ENCODE peak calls at places on chromosomes 1 and 21, in four cellular contexts. E, F, Q and X are unnamed samples.

GRCh38 chr1:111208921-111209320 is 8.5 kb upstream of the DENND2D start:
- DNase-seq in Q (no peak), F (no peak), E (no peak), X (no peak)

GRCh38 chr1:246497331-246497915 is 9.7 kb downstream of the SMYD3 start:
- DNase-seq in F (peak), Q (peak), E (peak), X (no peak)

GRCh38 chr1:199405634-199406196 is 621.8 kb upstream of the NR5A2 start:
- DNase-seq in F (no peak), Q (no peak), E (no peak), X (no peak)

GRCh38 chr1:6490181-6491075 is 1.0 kb downstream of the PLEKHG5 start:
- DNase-seq in Q (peak), F (peak), E (no peak), X (no peak)

GRCh38 chr21:32456497-32456918 is 44.0 kb downstream of the EVA1C start:
- DNase-seq in F (no peak), E (no peak), Q (no peak), X (no peak)

GRCh38 chr1:59689741-59690140 is 125.0 kb upstream of the HOOK1 start:
- DNase-seq in Q (no peak), E (no peak), F (no peak), X (no peak)

GRCh38 chr21:32382108-32382601 is 10.7 kb downstream of the URB1 start:
- DNase-seq in E (peak), F (no peak), Q (no peak), X (no peak)

GRCh38 chr1:53799141-53799540 is 39.0 kb downstream of the NDC1 start:
- DNase-seq in E (no peak), F (no peak), Q (no peak), X (no peak)

GRCh38 chr1:181398544-181398943 is 84.8 kb upstream of the CACNA1E start:
- DNase-seq in Q (no peak), E (no peak), F (peak), X (no peak)

GRCh38 chr1:113190078-113190477 is 117.1 kb downstream of the LRIG2 start:
- DNase-seq in Q (no peak), E (no peak), F (no peak), X (no peak)

GRCh38 chr1:206647224-206647623 is 11.9 kb downstream of the DYRK3 start:
- DNase-seq in E (no peak), F (no peak), Q (no peak), X (no peak)

GRCh38 chr21:43986544-43987451 is 25.3 kb upstream of the TRAPPC10 start:
- DNase-seq in Q (peak), E (no peak), F (no peak), X (no peak)

GRCh38 chr1:155113450-155113985 is 14.2 kb upstream of the EFNA1 start:
- DNase-seq in F (peak), Q (no peak), E (no peak), X (no peak)

GRCh38 chr1:27961646-27962221 is 2.0 kb downstream of the XKR8 start:
- DNase-seq in Q (peak), F (no peak), E (no peak), X (no peak)

GRCh38 chr21:29812947-29813346 is 126.8 kb downstream of the GRIK1 start:
- DNase-seq in F (no peak), Q (no peak), E (no peak), X (no peak)

GRCh38 chr21:33374080-33374873 is 28.9 kb upstream of the IFNGR2 start:
- DNase-seq in F (peak), Q (peak), E (no peak), X (no peak)

GRCh38 chr1:243320224-243320623 is 64.4 kb downstream of the SDCCAG8 start:
- DNase-seq in F (no peak), Q (no peak), E (no peak), X (no peak)

GRCh38 chr1:89566761-89567174 is 42.1 kb downstream of the LRRC8B start:
- DNase-seq in F (no peak), E (no peak), Q (peak), X (no peak)

GRCh38 chr1:38555130-38555529 is 304.4 kb downstream of the RRAGC start:
- DNase-seq in Q (no peak), E (no peak), F (no peak), X (no peak)

GRCh38 chr1:2072109-2072806 is 22.0 kb downstream of the PRKCZ start:
- DNase-seq in F (no peak), E (no peak), Q (peak), X (no peak)

GRCh38 chr1:183272390-183272801 is 86.3 kb downstream of the LAMC2 start:
- DNase-seq in F (no peak), E (peak), Q (no peak), X (no peak)

GRCh38 chr1:94875794-94876193 is 51.1 kb downstream of the CNN3 start:
- DNase-seq in Q (no peak), E (no peak), F (peak), X (no peak)

GRCh38 chr1:62891961-62892562 is 108.1 kb downstream of the ATG4C start:
- DNase-seq in Q (no peak), F (no peak), E (no peak), X (no peak)

DNA sequence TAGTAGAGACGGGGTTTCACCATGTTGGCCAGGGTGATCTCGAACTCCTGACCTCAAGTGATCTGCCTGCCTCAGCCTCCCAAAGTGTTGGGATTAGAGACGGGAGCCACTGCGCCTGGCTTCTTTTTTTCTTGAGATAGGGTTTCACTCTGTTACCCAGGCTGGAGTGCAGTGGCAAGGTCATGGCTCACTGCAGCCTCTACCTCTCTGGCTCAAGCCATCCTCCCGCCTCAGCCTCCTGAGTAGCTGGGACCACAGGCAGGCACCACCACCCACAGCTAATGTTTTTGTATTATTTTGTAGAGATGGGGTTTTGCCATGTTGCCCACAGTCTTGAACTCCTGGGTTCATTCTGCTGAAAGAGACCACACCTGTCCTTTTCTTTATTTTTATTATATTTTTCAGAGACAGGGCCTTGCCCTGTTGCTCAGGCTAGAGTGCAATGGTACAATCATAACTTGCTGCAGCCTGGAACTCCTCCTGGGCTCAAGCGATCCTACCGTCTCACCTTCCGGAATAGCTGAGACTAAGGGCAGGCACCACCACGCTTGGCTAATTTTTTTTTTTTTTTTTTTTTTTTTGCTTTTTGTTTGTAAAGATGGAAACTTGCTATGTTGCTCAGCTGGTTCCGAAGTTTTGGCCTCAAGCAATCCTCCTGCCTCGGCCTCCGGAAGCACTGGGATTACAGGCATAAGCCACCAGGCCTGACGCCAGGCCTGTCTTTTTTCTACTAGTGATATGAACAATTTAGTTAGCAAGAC is 3.1 kb downstream of the LMNA start:
- DNase-seq in F (no peak), Q (no peak), E (no peak), X (no peak)
- H3K4me3 ChIP-seq in F (no peak), Q (no peak), E (peak), X (peak)

DNA sequence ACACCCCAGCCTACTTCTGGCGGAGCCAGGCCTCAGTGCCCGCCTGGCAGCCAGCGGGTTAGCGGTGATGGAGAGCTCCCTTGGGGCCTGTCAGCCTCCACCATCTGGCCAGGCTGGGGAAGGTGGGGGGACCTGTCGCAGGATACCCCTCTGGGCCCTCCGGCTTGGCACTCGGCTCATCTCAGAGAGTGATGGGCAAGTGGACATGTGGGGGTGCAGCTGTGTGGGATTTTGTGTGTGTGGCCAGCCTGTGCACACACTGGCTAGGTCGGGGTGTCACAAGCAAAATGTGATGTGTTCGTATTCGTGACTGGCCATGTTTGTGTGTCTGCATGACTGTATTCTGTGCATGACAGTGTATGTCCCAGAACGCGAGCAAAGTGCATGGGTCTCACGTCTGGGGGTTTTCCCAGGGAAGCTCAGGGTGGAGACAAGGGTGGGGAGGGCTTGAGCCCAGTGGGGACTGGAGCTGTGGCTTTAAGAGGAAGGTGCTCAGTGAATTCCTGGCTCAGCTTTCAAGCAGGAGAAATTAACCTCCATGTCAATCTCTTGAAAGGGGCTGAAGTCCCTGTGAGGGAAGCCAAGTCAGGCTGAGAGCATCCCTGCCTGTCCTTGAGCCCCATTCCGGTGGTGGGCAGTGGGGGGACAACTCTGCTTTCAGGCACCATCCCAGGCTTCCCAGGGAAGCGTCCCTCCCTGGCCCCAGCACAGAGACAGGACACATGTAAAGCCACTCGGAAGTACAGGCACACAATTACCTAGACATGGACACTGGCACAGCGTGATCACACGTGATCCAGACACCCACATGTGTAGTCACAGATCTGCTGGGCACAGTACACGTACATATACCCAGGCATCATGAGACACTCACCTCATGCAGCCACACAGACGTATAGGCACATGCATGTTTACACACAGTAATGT is 21.1 kb upstream of the ADGRB2 start:
- DNase-seq in E (no peak), Q (peak), F (peak), X (peak)
- H3K4me3 ChIP-seq in E (no peak), Q (no peak), F (no peak), X (no peak)

GRCh38 chr1:209873067-209873810 is 45.5 kb downstream of the UTP25 start:
- DNase-seq in E (no peak), Q (no peak), F (no peak), X (no peak)
- H3K4me3 ChIP-seq in E (no peak), Q (no peak), F (no peak), X (no peak)

GRCh38 chr1:23562138-23562819 is 3.0 kb upstream of the ID3 start:
- DNase-seq in Q (peak), F (peak), E (peak), X (peak)
- H3K4me3 ChIP-seq in Q (no peak), F (no peak), E (no peak), X (no peak)

DNA sequence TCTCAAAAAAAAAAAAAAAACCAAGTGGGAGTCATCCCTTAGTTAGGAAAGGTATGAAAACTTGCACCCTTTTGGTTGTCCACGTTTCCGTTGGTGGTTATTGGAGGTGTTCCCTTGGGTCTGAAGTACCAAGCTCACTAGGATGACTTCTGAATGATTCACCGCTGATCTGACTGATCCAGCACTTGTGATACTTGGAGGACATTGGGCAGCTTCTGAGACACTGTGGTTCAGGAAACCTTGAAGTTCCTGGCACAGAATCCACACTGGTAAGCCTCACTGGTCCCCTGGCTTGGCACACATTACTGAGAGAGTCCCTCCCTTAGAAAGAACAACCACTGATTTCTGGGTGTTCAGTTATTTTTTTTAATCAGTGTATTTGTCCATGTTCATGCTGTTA is 91.9 kb downstream of the RYR2 start:
- DNase-seq in Q (no peak), E (no peak), F (no peak), X (no peak)
- H3K4me3 ChIP-seq in Q (no peak), E (no peak), F (no peak), X (no peak)